ENCODE peak calls at places on chromosomes 16 and 17, in nine cellular contexts. J, Q, E, G, I, Z, W, M and Y are unnamed samples.

GRCh38 chr17:81250286-81251090 is 11.4 kb downstream of the NDUFAF8 start:
- DNase-seq in J (no peak), Q (no peak), E (no peak), G (peak; percentile 19), I (no peak), Z (no peak), W (no peak), M (peak; percentile 30), Y (no peak)

GRCh38 chr17:7380321-7380720 is 568 bp upstream of the TNK1 start:
- DNase-seq in J (peak; percentile 65), Q (no peak), E (no peak), G (peak; percentile 71), I (peak; percentile 52), Z (no peak), W (no peak), M (peak; percentile 83), Y (peak; percentile 79)

GRCh38 chr16:48623304-48624016 is 13.5 kb upstream of the N4BP1 start:
- DNase-seq in J (peak; percentile 93), Q (peak; percentile 76), E (peak; percentile 76), G (peak; percentile 91), I (peak; percentile 85), Z (no peak), W (peak; percentile 87), M (peak; percentile 93), Y (peak; percentile 82)

GRCh38 chr16:59899940-59900339 is 1165.8 kb upstream of the GOT2 start:
- DNase-seq in J (no peak), Q (no peak), E (no peak), G (no peak), I (no peak), Z (no peak), W (no peak), M (no peak), Y (no peak)

GRCh38 chr17:57755479-57756070 is 10.5 kb upstream of the CCDC182 start:
- DNase-seq in J (no peak), Q (peak; percentile 5), E (no peak), G (no peak), I (no peak), Z (no peak), W (no peak), M (no peak), Y (no peak)

GRCh38 chr17:61383689-61384201 is 15.9 kb upstream of the TBX2 start:
- DNase-seq in J (no peak), Q (no peak), E (no peak), G (no peak), I (no peak), Z (no peak), W (no peak), M (peak; percentile 55), Y (no peak)

GRCh38 chr16:58678716-58679115 is 5.9 kb downstream of the SLC38A7 start:
- DNase-seq in J (peak; percentile 15), Q (no peak), E (no peak), G (peak; percentile 58), I (no peak), Z (no peak), W (no peak), M (no peak), Y (peak; percentile 53)

GRCh38 chr17:79833744-79834574 is 5.3 kb downstream of the CBX4 start:
- DNase-seq in J (no peak), Q (no peak), E (no peak), G (peak; percentile 39), I (no peak), Z (no peak), W (no peak), M (peak; percentile 53), Y (no peak)

GRCh38 chr16:65229191-65229662 is 107.4 kb upstream of the CDH11 start:
- DNase-seq in J (peak; percentile 15), Q (no peak), E (no peak), G (no peak), I (no peak), Z (no peak), W (no peak), M (no peak), Y (no peak)

GRCh38 chr17:53979991-53980390 is 157.3 kb downstream of the KIF2B start:
- DNase-seq in J (no peak), Q (no peak), E (peak; percentile 1), G (no peak), I (no peak), Z (no peak), W (no peak), M (no peak), Y (no peak)

GRCh38 chr17:29778936-29779811 is 150.9 kb downstream of the SSH2 start:
- DNase-seq in J (peak; percentile 59), Q (peak; percentile 66), E (peak; percentile 43), G (peak; percentile 50), I (peak; percentile 69), Z (peak; percentile 40), W (peak; percentile 79), M (peak; percentile 89), Y (peak; percentile 75)

GRCh38 chr17:72710185-72710584 is 382.3 kb downstream of the SLC39A11 start:
- DNase-seq in J (no peak), Q (no peak), E (no peak), G (no peak), I (no peak), Z (no peak), W (no peak), M (no peak), Y (no peak)

GRCh38 chr17:81931557-81932332 is 4.2 kb upstream of the MAFG start:
- DNase-seq in J (no peak), Q (no peak), E (no peak), G (no peak), I (no peak), Z (no peak), W (no peak), M (peak; percentile 21), Y (no peak)

GRCh38 chr16:53958481-53958880 is 254.5 kb downstream of the FTO start:
- DNase-seq in J (no peak), Q (no peak), E (no peak), G (no peak), I (no peak), Z (no peak), W (no peak), M (no peak), Y (no peak)

GRCh38 chr17:63024716-63025115 is 58.7 kb downstream of the TANC2 start:
- DNase-seq in J (peak; percentile 20), Q (no peak), E (no peak), G (no peak), I (no peak), Z (no peak), W (no peak), M (no peak), Y (no peak)

GRCh38 chr16:4692460-4693295 is 684 bp upstream of the NUDT16L1 start:
- DNase-seq in J (no peak), Q (no peak), E (no peak), G (peak; percentile 23), I (no peak), Z (no peak), W (no peak), M (no peak), Y (no peak)